ENCODE peak calls at places on chromosomes 13 and 19, in nine cellular contexts. One of them, this sample, is unnamed.

GRCh38 chr13:110419946-110420345 is 112.9 kb downstream of the COL4A2 start:
- DNase-seq in activated naive CD4-positive, alpha-beta T cell: no peak
- DNase-seq in iris pigment epithelial cell: no peak
- DNase-seq in stimulated activated naive CD8-positive, alpha-beta T cell treated with anti-CD3 and anti-CD28 coated beads, Interleukin-15, Interleukin-2, amounts not matched to agents 100 U/mL and 50 U/mL, for 24 hours: no peak
- DNase-seq in H9: no peak
- DNase-seq in T-helper 9 cell: no peak
- DNase-seq in stimulated activated CD8-positive, alpha-beta memory T cell treated with anti-CD3 and anti-CD28 coated beads, Interleukin-4, amount 100 ng/mL, for 1 hour: no peak
- DNase-seq in frontal cortex: no peak
- DNase-seq in NCI-H82: no peak
- DNase-seq in this sample: no peak

GRCh38 chr19:49339364-49340068 is 4.3 kb downstream of the CD37 start:
- DNase-seq in activated naive CD4-positive, alpha-beta T cell: no peak
- DNase-seq in iris pigment epithelial cell: peak; percentile 95
- DNase-seq in stimulated activated naive CD8-positive, alpha-beta T cell treated with anti-CD3 and anti-CD28 coated beads, Interleukin-15, Interleukin-2, amounts not matched to agents 100 U/mL and 50 U/mL, for 24 hours: no peak
- DNase-seq in H9: peak; percentile 98
- DNase-seq in T-helper 9 cell: no peak
- DNase-seq in stimulated activated CD8-positive, alpha-beta memory T cell treated with anti-CD3 and anti-CD28 coated beads, Interleukin-4, amount 100 ng/mL, for 1 hour: no peak
- DNase-seq in frontal cortex: peak; percentile 82
- DNase-seq in NCI-H82: peak; percentile 95
- DNase-seq in this sample: peak; percentile 91

GRCh38 chr19:46080561-46080960 is 39.8 kb upstream of the IGFL4 start:
- DNase-seq in activated naive CD4-positive, alpha-beta T cell: no peak
- DNase-seq in iris pigment epithelial cell: peak; percentile 92
- DNase-seq in stimulated activated naive CD8-positive, alpha-beta T cell treated with anti-CD3 and anti-CD28 coated beads, Interleukin-15, Interleukin-2, amounts not matched to agents 100 U/mL and 50 U/mL, for 24 hours: no peak
- DNase-seq in H9: no peak
- DNase-seq in T-helper 9 cell: no peak
- DNase-seq in stimulated activated CD8-positive, alpha-beta memory T cell treated with anti-CD3 and anti-CD28 coated beads, Interleukin-4, amount 100 ng/mL, for 1 hour: no peak
- DNase-seq in frontal cortex: no peak
- DNase-seq in NCI-H82: no peak
- DNase-seq in this sample: no peak

GRCh38 chr19:16814526-16815100 is 14.6 kb upstream of the SIN3B start:
- DNase-seq in activated naive CD4-positive, alpha-beta T cell: no peak
- DNase-seq in iris pigment epithelial cell: peak; percentile 53
- DNase-seq in stimulated activated naive CD8-positive, alpha-beta T cell treated with anti-CD3 and anti-CD28 coated beads, Interleukin-15, Interleukin-2, amounts not matched to agents 100 U/mL and 50 U/mL, for 24 hours: no peak
- DNase-seq in H9: no peak
- DNase-seq in T-helper 9 cell: no peak
- DNase-seq in stimulated activated CD8-positive, alpha-beta memory T cell treated with anti-CD3 and anti-CD28 coated beads, Interleukin-4, amount 100 ng/mL, for 1 hour: no peak
- DNase-seq in frontal cortex: no peak
- DNase-seq in NCI-H82: no peak
- DNase-seq in this sample: no peak

GRCh38 chr13:29991343-29991742 is 140.9 kb upstream of the UBL3 start:
- DNase-seq in activated naive CD4-positive, alpha-beta T cell: no peak
- DNase-seq in iris pigment epithelial cell: peak; percentile 57
- DNase-seq in stimulated activated naive CD8-positive, alpha-beta T cell treated with anti-CD3 and anti-CD28 coated beads, Interleukin-15, Interleukin-2, amounts not matched to agents 100 U/mL and 50 U/mL, for 24 hours: no peak
- DNase-seq in H9: no peak
- DNase-seq in T-helper 9 cell: no peak
- DNase-seq in stimulated activated CD8-positive, alpha-beta memory T cell treated with anti-CD3 and anti-CD28 coated beads, Interleukin-4, amount 100 ng/mL, for 1 hour: no peak
- DNase-seq in frontal cortex: no peak
- DNase-seq in NCI-H82: peak; percentile 96
- DNase-seq in this sample: no peak

GRCh38 chr13:44050450-44051063 is 170.9 kb downstream of the LACC1 start:
- DNase-seq in activated naive CD4-positive, alpha-beta T cell: no peak
- DNase-seq in iris pigment epithelial cell: peak; percentile 47
- DNase-seq in stimulated activated naive CD8-positive, alpha-beta T cell treated with anti-CD3 and anti-CD28 coated beads, Interleukin-15, Interleukin-2, amounts not matched to agents 100 U/mL and 50 U/mL, for 24 hours: no peak
- DNase-seq in H9: no peak
- DNase-seq in T-helper 9 cell: no peak
- DNase-seq in stimulated activated CD8-positive, alpha-beta memory T cell treated with anti-CD3 and anti-CD28 coated beads, Interleukin-4, amount 100 ng/mL, for 1 hour: no peak
- DNase-seq in frontal cortex: no peak
- DNase-seq in NCI-H82: peak; percentile 69
- DNase-seq in this sample: peak; percentile 18

GRCh38 chr19:11420894-11421606 is 1.9 kb upstream of the RGL3 start:
- DNase-seq in activated naive CD4-positive, alpha-beta T cell: no peak
- DNase-seq in iris pigment epithelial cell: no peak
- DNase-seq in stimulated activated naive CD8-positive, alpha-beta T cell treated with anti-CD3 and anti-CD28 coated beads, Interleukin-15, Interleukin-2, amounts not matched to agents 100 U/mL and 50 U/mL, for 24 hours: peak; percentile 13
- DNase-seq in H9: peak; percentile 79
- DNase-seq in T-helper 9 cell: no peak
- DNase-seq in stimulated activated CD8-positive, alpha-beta memory T cell treated with anti-CD3 and anti-CD28 coated beads, Interleukin-4, amount 100 ng/mL, for 1 hour: no peak
- DNase-seq in frontal cortex: peak; percentile 55
- DNase-seq in NCI-H82: no peak
- DNase-seq in this sample: no peak

GRCh38 chr13:99129050-99129449 is 71.6 kb upstream of the UBAC2 start:
- DNase-seq in activated naive CD4-positive, alpha-beta T cell: no peak
- DNase-seq in iris pigment epithelial cell: no peak
- DNase-seq in stimulated activated naive CD8-positive, alpha-beta T cell treated with anti-CD3 and anti-CD28 coated beads, Interleukin-15, Interleukin-2, amounts not matched to agents 100 U/mL and 50 U/mL, for 24 hours: no peak
- DNase-seq in H9: no peak
- DNase-seq in T-helper 9 cell: no peak
- DNase-seq in stimulated activated CD8-positive, alpha-beta memory T cell treated with anti-CD3 and anti-CD28 coated beads, Interleukin-4, amount 100 ng/mL, for 1 hour: no peak
- DNase-seq in frontal cortex: no peak
- DNase-seq in NCI-H82: no peak
- DNase-seq in this sample: no peak

GRCh38 chr13:93296584-93296983 is 70.0 kb downstream of the GPC6 start:
- DNase-seq in activated naive CD4-positive, alpha-beta T cell: no peak
- DNase-seq in iris pigment epithelial cell: no peak
- DNase-seq in stimulated activated naive CD8-positive, alpha-beta T cell treated with anti-CD3 and anti-CD28 coated beads, Interleukin-15, Interleukin-2, amounts not matched to agents 100 U/mL and 50 U/mL, for 24 hours: no peak
- DNase-seq in H9: no peak
- DNase-seq in T-helper 9 cell: no peak
- DNase-seq in stimulated activated CD8-positive, alpha-beta memory T cell treated with anti-CD3 and anti-CD28 coated beads, Interleukin-4, amount 100 ng/mL, for 1 hour: no peak
- DNase-seq in frontal cortex: no peak
- DNase-seq in NCI-H82: no peak
- DNase-seq in this sample: no peak

GRCh38 chr19:862529-863304 is 3.3 kb downstream of the CFD start:
- DNase-seq in activated naive CD4-positive, alpha-beta T cell: peak; percentile 34
- DNase-seq in iris pigment epithelial cell: peak; percentile 49
- DNase-seq in stimulated activated naive CD8-positive, alpha-beta T cell treated with anti-CD3 and anti-CD28 coated beads, Interleukin-15, Interleukin-2, amounts not matched to agents 100 U/mL and 50 U/mL, for 24 hours: peak; percentile 82
- DNase-seq in H9: peak; percentile 92
- DNase-seq in T-helper 9 cell: peak; percentile 79
- DNase-seq in stimulated activated CD8-positive, alpha-beta memory T cell treated with anti-CD3 and anti-CD28 coated beads, Interleukin-4, amount 100 ng/mL, for 1 hour: no peak
- DNase-seq in frontal cortex: no peak
- DNase-seq in NCI-H82: peak; percentile 74
- DNase-seq in this sample: no peak

GRCh38 chr13:57634829-57635165 is 3.3 kb downstream of the PCDH17 start:
- DNase-seq in activated naive CD4-positive, alpha-beta T cell: no peak
- DNase-seq in iris pigment epithelial cell: no peak
- DNase-seq in stimulated activated naive CD8-positive, alpha-beta T cell treated with anti-CD3 and anti-CD28 coated beads, Interleukin-15, Interleukin-2, amounts not matched to agents 100 U/mL and 50 U/mL, for 24 hours: no peak
- DNase-seq in H9: peak; percentile 58
- DNase-seq in T-helper 9 cell: no peak
- DNase-seq in stimulated activated CD8-positive, alpha-beta memory T cell treated with anti-CD3 and anti-CD28 coated beads, Interleukin-4, amount 100 ng/mL, for 1 hour: no peak
- DNase-seq in frontal cortex: no peak
- DNase-seq in NCI-H82: no peak
- DNase-seq in this sample: no peak

GRCh38 chr19:50321831-50322230 is 7.3 kb downstream of the KCNC3 start:
- DNase-seq in activated naive CD4-positive, alpha-beta T cell: no peak
- DNase-seq in iris pigment epithelial cell: no peak
- DNase-seq in stimulated activated naive CD8-positive, alpha-beta T cell treated with anti-CD3 and anti-CD28 coated beads, Interleukin-15, Interleukin-2, amounts not matched to agents 100 U/mL and 50 U/mL, for 24 hours: no peak
- DNase-seq in H9: no peak
- DNase-seq in T-helper 9 cell: no peak
- DNase-seq in stimulated activated CD8-positive, alpha-beta memory T cell treated with anti-CD3 and anti-CD28 coated beads, Interleukin-4, amount 100 ng/mL, for 1 hour: no peak
- DNase-seq in frontal cortex: no peak
- DNase-seq in NCI-H82: no peak
- DNase-seq in this sample: no peak

GRCh38 chr13:41458939-41459753 is 1.8 kb downstream of the RGCC start:
- DNase-seq in activated naive CD4-positive, alpha-beta T cell: peak; percentile 11
- DNase-seq in iris pigment epithelial cell: peak; percentile 75
- DNase-seq in stimulated activated naive CD8-positive, alpha-beta T cell treated with anti-CD3 and anti-CD28 coated beads, Interleukin-15, Interleukin-2, amounts not matched to agents 100 U/mL and 50 U/mL, for 24 hours: peak; percentile 77
- DNase-seq in H9: no peak
- DNase-seq in T-helper 9 cell: peak; percentile 48
- DNase-seq in stimulated activated CD8-positive, alpha-beta memory T cell treated with anti-CD3 and anti-CD28 coated beads, Interleukin-4, amount 100 ng/mL, for 1 hour: no peak
- DNase-seq in frontal cortex: peak; percentile 55
- DNase-seq in NCI-H82: peak; percentile 62
- DNase-seq in this sample: no peak